ENCODE peak calls at places on chromosomes 7 and 10, in nine cellular contexts. Q is IMR-90, B is heart left ventricle, F is A549, W is left ventricle myocardium inferior, K is fibroblast of lung, Z is small intestine, X is HCT116, V is adipocyte. D is an unnamed sample.

GRCh38 chr7:88150018-88150417 is 69.8 kb downstream of the SRI start:
- DNase-seq in Q (no peak), B (no peak), F (no peak), W (no peak), K (no peak), Z (no peak), X (no peak), V (no peak), D (no peak)

GRCh38 chr7:18468794-18469193 is 26.8 kb upstream of the HDAC9 start:
- DNase-seq in Q (no peak), B (no peak), F (no peak), W (no peak), K (no peak), Z (no peak), X (no peak), V (no peak), D (no peak)

GRCh38 chr7:26202019-26202985 is 757 bp downstream of the CBX3 start:
- DNase-seq in Q (no peak), B (peak; percentile 61), F (peak; percentile 54), W (peak; percentile 60), K (no peak), Z (peak; percentile 49), X (no peak), V (peak; percentile 76), D (no peak)

GRCh38 chr10:32693441-32693979 is 247.6 kb downstream of the CCDC7 start:
- DNase-seq in Q (no peak), B (no peak), F (no peak), W (no peak), K (no peak), Z (no peak), X (no peak), V (no peak), D (no peak)

GRCh38 chr7:30028749-30029635 is 780 bp downstream of the PLEKHA8 start:
- DNase-seq in Q (peak; percentile 19), B (peak; percentile 53), F (peak; percentile 39), W (peak; percentile 56), K (peak; percentile 32), Z (peak; percentile 85), X (peak; percentile 12), V (peak; percentile 46), D (no peak)

GRCh38 chr7:151382079-151382885 is 27.6 kb downstream of the WDR86 start:
- DNase-seq in Q (no peak), B (no peak), F (no peak), W (peak; percentile 14), K (no peak), Z (no peak), X (no peak), V (no peak), D (no peak)

GRCh38 chr10:103668351-103669242 is 175.1 kb downstream of the NEURL1 start:
- DNase-seq in Q (peak; percentile 55), B (peak; percentile 84), F (no peak), W (peak; percentile 82), K (peak; percentile 75), Z (peak; percentile 65), X (no peak), V (peak; percentile 73), D (peak; percentile 79)

GRCh38 chr10:79111427-79111826 is 42.7 kb downstream of the ZMIZ1 start:
- DNase-seq in Q (peak; percentile 84), B (no peak), F (peak; percentile 85), W (no peak), K (peak; percentile 43), Z (no peak), X (no peak), V (no peak), D (no peak)

GRCh38 chr10:5283305-5284158 is 81.2 kb upstream of the UCN3 start:
- DNase-seq in Q (peak; percentile 47), B (peak; percentile 44), F (peak; percentile 93), W (peak; percentile 58), K (peak; percentile 66), Z (peak; percentile 87), X (peak; percentile 55), V (peak; percentile 70), D (peak; percentile 33)

GRCh38 chr10:73956476-73957338 is 41.2 kb upstream of the VCL start:
- DNase-seq in Q (peak; percentile 62), B (no peak), F (no peak), W (no peak), K (peak; percentile 65), Z (peak; percentile 36), X (no peak), V (peak; percentile 79), D (no peak)

GRCh38 chr10:119608316-119609155 is 11.8 kb upstream of the TIAL1 start:
- DNase-seq in Q (peak; percentile 35), B (peak; percentile 27), F (peak; percentile 62), W (peak; percentile 32), K (peak; percentile 40), Z (peak; percentile 60), X (peak; percentile 54), V (peak; percentile 65), D (peak; percentile 27)

GRCh38 chr7:144936314-144936713 is 100.5 kb upstream of the TPK1 start:
- DNase-seq in Q (no peak), B (no peak), F (no peak), W (no peak), K (no peak), Z (no peak), X (no peak), V (no peak), D (no peak)
- H3K9me3 ChIP-seq in Q (peaks cover 13% of the 10 kb centered on the region), B (no peaks in the 10 kb centered on the region), F (no peaks in the 10 kb centered on the region), W (no peaks in the 10 kb centered on the region), K (no peaks in the 10 kb centered on the region), Z (no peaks in the 10 kb centered on the region), X (no peaks in the 10 kb centered on the region), V (no peaks in the 10 kb centered on the region), D (no peaks in the 10 kb centered on the region)

DNA sequence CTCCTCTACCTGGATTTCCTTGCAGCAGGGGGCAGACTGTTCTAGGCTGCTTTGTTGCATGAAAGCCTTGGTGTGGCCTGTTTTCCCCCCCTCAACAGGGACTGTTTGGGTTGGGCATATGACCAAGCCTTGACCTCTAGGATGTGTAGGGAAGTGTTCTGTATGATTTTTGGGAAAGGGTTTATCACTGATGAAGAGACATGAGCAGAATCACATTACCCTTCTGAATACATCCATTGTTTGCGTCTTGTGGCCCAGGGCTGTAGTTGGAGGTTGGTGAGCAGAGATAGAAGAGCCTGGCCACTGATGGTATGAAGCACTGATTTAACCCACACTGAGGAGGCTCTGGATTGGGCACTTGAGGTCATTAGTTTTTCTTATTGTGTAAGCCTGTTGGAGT is 26.6 kb downstream of the ZNF12 start:
- DNase-seq in Q (no peak), B (no peak), F (no peak), W (no peak), K (no peak), Z (no peak), X (no peak), V (no peak), D (no peak)
- H3K9me3 ChIP-seq in Q (peaks cover 72% of the 10 kb centered on the region), B (peaks cover 100% of the 10 kb centered on the region), F (peaks cover 100% of the 10 kb centered on the region), W (peaks cover 100% of the 10 kb centered on the region), K (no peaks in the 10 kb centered on the region), Z (peaks cover 2% of the 10 kb centered on the region), X (peaks cover 49% of the 10 kb centered on the region), V (peaks cover 99% of the 10 kb centered on the region), D (peaks cover 87% of the 10 kb centered on the region)

GRCh38 chr7:4102231-4102841 is 579.8 kb upstream of the FOXK1 start:
- DNase-seq in Q (no peak), B (no peak), F (no peak), W (no peak), K (no peak), Z (no peak), X (no peak), V (no peak), D (no peak)

GRCh38 chr7:4097001-4097609 is 585.0 kb upstream of the FOXK1 start:
- DNase-seq in Q (no peak), B (no peak), F (no peak), W (no peak), K (no peak), Z (no peak), X (no peak), V (no peak), D (no peak)

GRCh38 chr7:4100148-4100547 is 581.9 kb upstream of the FOXK1 start:
- DNase-seq in Q (no peak), B (no peak), F (no peak), W (no peak), K (no peak), Z (no peak), X (no peak), V (no peak), D (no peak)

GRCh38 chr7:4100691-4101090 is 581.4 kb upstream of the FOXK1 start:
- DNase-seq in Q (no peak), B (no peak), F (no peak), W (no peak), K (no peak), Z (no peak), X (no peak), V (no peak), D (no peak)

DNA sequence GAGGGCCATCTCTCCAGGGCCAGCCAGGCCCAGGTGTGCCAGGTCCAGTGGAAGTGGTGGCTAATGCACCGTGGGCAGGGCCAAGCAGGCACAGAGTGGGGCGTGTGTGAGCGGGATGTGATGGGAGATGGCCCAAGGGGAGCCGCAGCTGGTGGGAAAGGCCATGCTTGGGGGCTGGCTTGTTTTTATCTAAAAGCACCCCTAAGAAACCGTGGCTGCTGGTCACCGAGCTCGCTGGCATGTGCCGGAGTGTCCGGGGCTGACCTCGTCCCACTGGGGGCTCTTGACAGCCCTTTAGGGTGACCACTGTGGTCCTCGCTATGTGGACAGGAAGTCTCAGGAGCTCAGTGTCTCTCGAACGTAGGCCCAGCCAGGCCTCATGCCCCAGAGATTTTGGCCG is 582.4 kb upstream of the FOXK1 start:
- DNase-seq in Q (no peak), B (no peak), F (no peak), W (no peak), K (no peak), Z (no peak), X (no peak), V (no peak), D (no peak)
- H3K9me3 ChIP-seq in Q (peaks cover 15% of the 10 kb centered on the region), B (no peaks in the 10 kb centered on the region), F (no peaks in the 10 kb centered on the region), W (no peaks in the 10 kb centered on the region), K (no peaks in the 10 kb centered on the region), Z (no peaks in the 10 kb centered on the region), X (no peaks in the 10 kb centered on the region), V (no peaks in the 10 kb centered on the region), D (no peaks in the 10 kb centered on the region)

GRCh38 chr10:131178956-131179355 is 132.6 kb downstream of the TCERG1L start:
- DNase-seq in Q (no peak), B (no peak), F (no peak), W (no peak), K (no peak), Z (no peak), X (no peak), V (no peak), D (no peak)

GRCh38 chr10:131178521-131178920 is 133.0 kb downstream of the TCERG1L start:
- DNase-seq in Q (no peak), B (no peak), F (no peak), W (no peak), K (no peak), Z (no peak), X (no peak), V (no peak), D (no peak)

GRCh38 chr10:131180086-131180485 is 131.4 kb downstream of the TCERG1L start:
- DNase-seq in Q (no peak), B (no peak), F (no peak), W (no peak), K (no peak), Z (no peak), X (no peak), V (no peak), D (no peak)

GRCh38 chr10:131177431-131178327 is 133.8 kb downstream of the TCERG1L start:
- DNase-seq in Q (no peak), B (no peak), F (no peak), W (no peak), K (no peak), Z (no peak), X (no peak), V (no peak), D (no peak)

DNA sequence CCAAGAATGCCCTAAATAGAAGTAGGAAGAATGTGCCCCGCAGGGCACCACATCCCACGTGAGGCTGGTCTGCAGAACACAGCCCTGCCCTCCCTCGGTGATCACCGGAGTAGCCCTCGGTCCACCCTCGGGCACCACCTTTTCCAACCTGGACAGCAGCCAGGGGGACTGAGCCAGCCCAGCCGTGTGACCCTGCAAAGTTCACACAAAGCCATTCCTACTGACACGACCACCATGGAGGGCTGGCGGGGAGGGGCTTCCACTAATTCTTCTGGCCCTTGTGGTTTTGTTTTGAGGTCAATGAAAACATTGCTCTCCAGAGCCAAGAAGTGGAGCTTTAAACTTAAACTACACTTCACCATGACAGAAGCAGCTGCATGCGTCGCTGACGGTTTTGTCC is 132.1 kb downstream of the TCERG1L start:
- DNase-seq in Q (no peak), B (no peak), F (no peak), W (no peak), K (no peak), Z (no peak), X (no peak), V (no peak), D (no peak)
- H3K9me3 ChIP-seq in Q (peaks cover 66% of the 10 kb centered on the region), B (no peaks in the 10 kb centered on the region), F (peaks cover 5% of the 10 kb centered on the region), W (no peaks in the 10 kb centered on the region), K (peaks cover 6% of the 10 kb centered on the region), Z (no peaks in the 10 kb centered on the region), X (no peaks in the 10 kb centered on the region), V (no peaks in the 10 kb centered on the region), D (no peaks in the 10 kb centered on the region)